ENCODE peak calls at places on chromosomes 1 and 21, in seven cellular contexts. W, C, S, T, U, K and Z are unnamed samples.

GRCh38 chr21:45590246-45590725 is 48.0 kb upstream of the SLC19A1 start:
- DNase-seq in W (peak), C (no peak), S (no peak), T (peak), U (no peak), K (no peak), Z (peak)

GRCh38 chr1:247112479-247112781 is 8.3 kb upstream of the ZNF669 start:
- DNase-seq in W (no peak), C (no peak), S (no peak), T (no peak), U (no peak), K (no peak), Z (no peak)

GRCh38 chr1:186974774-186975181 is 146.0 kb downstream of the PLA2G4A start:
- DNase-seq in W (no peak), C (no peak), S (peak), T (no peak), U (no peak), K (no peak), Z (no peak)

GRCh38 chr21:34926784-34927548 is 122.1 kb downstream of the RUNX1 start:
- DNase-seq in W (no peak), C (no peak), S (peak), T (no peak), U (no peak), K (no peak), Z (no peak)

GRCh38 chr1:168053681-168054080 is 83.0 kb downstream of the GPR161 start:
- DNase-seq in W (no peak), C (no peak), S (no peak), T (no peak), U (no peak), K (no peak), Z (no peak)

GRCh38 chr1:97017895-97018294 is 296.3 kb downstream of the PTBP2 start:
- DNase-seq in W (no peak), C (no peak), S (peak), T (no peak), U (no peak), K (no peak), Z (no peak)

GRCh38 chr1:226064168-226064815 is 1.8 kb downstream of the H3-3A start:
- DNase-seq in W (no peak), C (no peak), S (peak), T (no peak), U (no peak), K (no peak), Z (no peak)

GRCh38 chr1:234893725-234894630 is 234.7 kb downstream of the TOMM20 start:
- DNase-seq in W (no peak), C (no peak), S (peak), T (no peak), U (no peak), K (peak), Z (no peak)

GRCh38 chr21:43609501-43610340 is 49.6 kb downstream of the HSF2BP start:
- DNase-seq in W (no peak), C (peak), S (peak), T (no peak), U (no peak), K (peak), Z (no peak)

GRCh38 chr21:44426663-44427191 is 28.6 kb upstream of the LRRC3 start:
- DNase-seq in W (no peak), C (peak), S (no peak), T (peak), U (no peak), K (no peak), Z (no peak)

GRCh38 chr1:43764581-43764980 is 57.2 kb downstream of the ST3GAL3 start:
- DNase-seq in W (peak), C (no peak), S (no peak), T (no peak), U (no peak), K (no peak), Z (no peak)

GRCh38 chr21:26850116-26850643 is 5.0 kb upstream of the ADAMTS1 start:
- DNase-seq in W (no peak), C (no peak), S (peak), T (no peak), U (no peak), K (peak), Z (no peak)

GRCh38 chr1:5959667-5960230 is 32.5 kb downstream of the NPHP4 start:
- DNase-seq in W (no peak), C (no peak), S (no peak), T (no peak), U (no peak), K (no peak), Z (no peak)

GRCh38 chr1:168187180-168187579 is 8.4 kb downstream of the TIPRL start:
- DNase-seq in W (no peak), C (no peak), S (no peak), T (no peak), U (no peak), K (no peak), Z (no peak)

GRCh38 chr1:155085504-155086181 is 7.0 kb downstream of the EFNA3 start:
- DNase-seq in W (peak), C (peak), S (peak), T (peak), U (no peak), K (peak), Z (peak)

GRCh38 chr1:26690576-26691031 is 5.2 kb upstream of the ARID1A start:
- DNase-seq in W (no peak), C (no peak), S (no peak), T (no peak), U (no peak), K (no peak), Z (no peak)

GRCh38 chr1:64266941-64267340 is 63.5 kb downstream of the UBE2U start:
- DNase-seq in W (no peak), C (no peak), S (no peak), T (no peak), U (no peak), K (no peak), Z (no peak)

GRCh38 chr1:165862448-165862847 is 35.0 kb downstream of the UCK2 start:
- DNase-seq in W (no peak), C (no peak), S (no peak), T (no peak), U (no peak), K (no peak), Z (no peak)